ENCODE peak calls at places on chromosomes 7 and 10, in four cellular contexts. T is T-cell, N is AML-193, S is H4. V is an unnamed sample.

GRCh38 chr10:9878429-9878828 is 1139.2 kb upstream of the CELF2 start:
- DNase-seq in T (no peak), N (no peak), S (no peak), V (no peak)

GRCh38 chr7:22630069-22630468 is 96.9 kb upstream of the IL6 start:
- DNase-seq in T (no peak), N (no peak), S (no peak), V (no peak)

GRCh38 chr7:35519971-35520809 is 174.7 kb downstream of the HERPUD2 start:
- DNase-seq in T (peak), N (peak), S (peak), V (peak)

GRCh38 chr10:101120884-101121660 is 10.0 kb upstream of the TLX1 start:
- DNase-seq in T (peak), N (no peak), S (no peak), V (no peak)

GRCh38 chr10:44386546-44387052 is 1.7 kb upstream of the CXCL12 start:
- DNase-seq in T (peak), N (peak), S (peak), V (no peak)

GRCh38 chr10:112215342-112215774 is 31.8 kb upstream of the GPAM start:
- DNase-seq in T (no peak), N (no peak), S (no peak), V (no peak)

GRCh38 chr7:43405948-43406347 is 177.0 kb upstream of the STK17A start:
- DNase-seq in T (no peak), N (no peak), S (no peak), V (no peak)

GRCh38 chr10:107095125-107095524 is 69.4 kb downstream of the SORCS1 start:
- DNase-seq in T (no peak), N (no peak), S (no peak), V (no peak)

GRCh38 chr7:151872531-151873401 is 4.1 kb downstream of the PRKAG2 start:
- DNase-seq in T (no peak), N (no peak), S (no peak), V (no peak)

GRCh38 chr10:110547139-110547761 is 20.2 kb upstream of the SMC3 start:
- DNase-seq in T (no peak), N (peak), S (peak), V (no peak)

GRCh38 chr10:47409171-47409865 is 25.2 kb upstream of the ZNF488 start:
- DNase-seq in T (no peak), N (no peak), S (no peak), V (no peak)

GRCh38 chr7:108055541-108056135 is 52.7 kb upstream of the LAMB1 start:
- DNase-seq in T (no peak), N (no peak), S (no peak), V (no peak)

GRCh38 chr7:20784311-20785210 is 2.1 kb downstream of the SP8 start:
- DNase-seq in T (no peak), N (no peak), S (peak), V (no peak)

GRCh38 chr7:116524609-116525297 is at the start of gene CAV1:
- DNase-seq in T (peak), N (no peak), S (peak), V (no peak)

GRCh38 chr7:148368562-148368961 is 222.0 kb upstream of the C7orf33 start:
- DNase-seq in T (no peak), N (no peak), S (no peak), V (no peak)

GRCh38 chr7:114818501-114818900 is 103.4 kb upstream of the MDFIC start:
- DNase-seq in T (no peak), N (no peak), S (no peak), V (no peak)

GRCh38 chr10:52229271-52229931 is 84.7 kb upstream of the DKK1 start:
- DNase-seq in T (no peak), N (no peak), S (no peak), V (no peak)

GRCh38 chr7:4531236-4531635 is 150.9 kb upstream of the FOXK1 start:
- DNase-seq in T (no peak), N (no peak), S (no peak), V (no peak)

GRCh38 chr7:112882022-112882421 is 91.8 kb upstream of the TMEM168 start:
- DNase-seq in T (no peak), N (no peak), S (no peak), V (no peak)

GRCh38 chr7:102260856-102261255 is 25.8 kb upstream of the SH2B2 start:
- DNase-seq in T (no peak), N (no peak), S (no peak), V (no peak)

GRCh38 chr7:16129431-16130126 is 291.8 kb downstream of the CRPPA start:
- DNase-seq in T (no peak), N (no peak), S (peak), V (no peak)

GRCh38 chr7:50667789-50668226 is 102.6 kb upstream of the DDC start:
- DNase-seq in T (no peak), N (no peak), S (no peak), V (no peak)

GRCh38 chr10:55274367-55274766 is 473.3 kb upstream of the PCDH15 start:
- DNase-seq in T (no peak), N (no peak), S (no peak), V (no peak)

GRCh38 chr7:141161959-141162547 is 88.2 kb downstream of the TMEM178B start:
- DNase-seq in T (no peak), N (no peak), S (no peak), V (no peak)

GRCh38 chr10:109898666-109899577 is 24.4 kb downstream of the XPNPEP1 start:
- DNase-seq in T (no peak), N (no peak), S (no peak), V (no peak)

GRCh38 chr10:86678999-86679792 is 10.9 kb downstream of the LDB3 start:
- DNase-seq in T (no peak), N (peak), S (no peak), V (no peak)

GRCh38 chr10:44752451-44753441 is 158.4 kb upstream of the TMEM72 start:
- DNase-seq in T (no peak), N (no peak), S (peak), V (no peak)

V was measured in activated T-helper 2 cell treated with anti-CD3 and anti-CD28 coated beads, Interferon-gamma antibody, Interleukin-2, Interleukin-4, amounts not matched to agents 10 μg/mL and 5 μg/mL and 100 μg/mL, durations not matched to agents 14 hours and 24 hours and 36 hours.